ENCODE peak calls at places on chromosomes 5 and 9, in six cellular contexts. P, I, Z, H, K and U are unnamed samples.

GRCh38 chr5:1016036-1016435 is 7.4 kb downstream of the NKD2 start:
- DNase-seq in P (no peak), I (no peak), Z (no peak), H (no peak), K (no peak), U (no peak)

GRCh38 chr5:73215891-73216610 is 43.1 kb downstream of the TMEM174 start:
- DNase-seq in P (peak), I (peak), Z (no peak), H (peak), K (peak), U (no peak)

GRCh38 chr9:87147803-87148202 is 200.5 kb upstream of the GAS1 start:
- DNase-seq in P (no peak), I (no peak), Z (no peak), H (no peak), K (no peak), U (no peak)

GRCh38 chr5:171315925-171316257 is 6.8 kb downstream of the TLX3 start:
- DNase-seq in P (no peak), I (peak), Z (peak), H (no peak), K (no peak), U (no peak)

GRCh38 chr9:38671372-38671731 is 48.6 kb downstream of the FAM240B start:
- DNase-seq in P (no peak), I (no peak), Z (no peak), H (no peak), K (no peak), U (no peak)

GRCh38 chr5:93721511-93721910 is 19.9 kb downstream of the POU5F2 start:
- DNase-seq in P (no peak), I (no peak), Z (no peak), H (no peak), K (no peak), U (no peak)

GRCh38 chr5:59483971-59484472 is 409.5 kb downstream of the PDE4D start:
- DNase-seq in P (no peak), I (no peak), Z (no peak), H (peak), K (peak), U (no peak)

GRCh38 chr9:71758785-71759184 is 9.5 kb downstream of the CEMIP2 start:
- DNase-seq in P (no peak), I (no peak), Z (no peak), H (no peak), K (no peak), U (no peak)

GRCh38 chr5:625516-625915 is 13.4 kb downstream of the CEP72 start:
- DNase-seq in P (no peak), I (peak), Z (no peak), H (no peak), K (no peak), U (no peak)

GRCh38 chr9:94656190-94656589 is 16.9 kb upstream of the FBP1 start:
- DNase-seq in P (peak), I (no peak), Z (peak), H (peak), K (peak), U (peak)

GRCh38 chr5:135438712-135439111 is 8.4 kb downstream of the DCANP1 start:
- DNase-seq in P (no peak), I (no peak), Z (peak), H (no peak), K (no peak), U (no peak)

GRCh38 chr9:98972641-98973545 is 29.2 kb downstream of the COL15A1 start:
- DNase-seq in P (no peak), I (peak), Z (no peak), H (no peak), K (no peak), U (no peak)

GRCh38 chr5:37206733-37207132 is 42.4 kb downstream of the CPLANE1 start:
- DNase-seq in P (no peak), I (no peak), Z (no peak), H (no peak), K (no peak), U (no peak)

GRCh38 chr5:14696057-14696456 is 31.5 kb downstream of the OTULIN start:
- DNase-seq in P (no peak), I (no peak), Z (no peak), H (peak), K (no peak), U (no peak)

GRCh38 chr9:35338086-35338485 is 151.8 kb upstream of the RUSC2 start:
- DNase-seq in P (no peak), I (no peak), Z (no peak), H (no peak), K (no peak), U (no peak)

GRCh38 chr5:10563132-10563939 is 534 bp upstream of the ANKRD33B start:
- DNase-seq in P (peak), I (peak), Z (no peak), H (peak), K (peak), U (no peak)

GRCh38 chr9:87500491-87500890 is 2.8 kb downstream of the DAPK1 start:
- DNase-seq in P (no peak), I (no peak), Z (no peak), H (no peak), K (no peak), U (no peak)

GRCh38 chr5:27087820-27088219 is 49.4 kb upstream of the CDH9 start:
- DNase-seq in P (no peak), I (no peak), Z (no peak), H (no peak), K (no peak), U (no peak)

GRCh38 chr9:15485836-15486678 is 24.7 kb downstream of the PSIP1 start:
- DNase-seq in P (no peak), I (no peak), Z (no peak), H (peak), K (peak), U (no peak)

GRCh38 chr9:23577611-23578010 is 248.4 kb downstream of the ELAVL2 start:
- DNase-seq in P (no peak), I (no peak), Z (no peak), H (no peak), K (no peak), U (no peak)

DNA sequence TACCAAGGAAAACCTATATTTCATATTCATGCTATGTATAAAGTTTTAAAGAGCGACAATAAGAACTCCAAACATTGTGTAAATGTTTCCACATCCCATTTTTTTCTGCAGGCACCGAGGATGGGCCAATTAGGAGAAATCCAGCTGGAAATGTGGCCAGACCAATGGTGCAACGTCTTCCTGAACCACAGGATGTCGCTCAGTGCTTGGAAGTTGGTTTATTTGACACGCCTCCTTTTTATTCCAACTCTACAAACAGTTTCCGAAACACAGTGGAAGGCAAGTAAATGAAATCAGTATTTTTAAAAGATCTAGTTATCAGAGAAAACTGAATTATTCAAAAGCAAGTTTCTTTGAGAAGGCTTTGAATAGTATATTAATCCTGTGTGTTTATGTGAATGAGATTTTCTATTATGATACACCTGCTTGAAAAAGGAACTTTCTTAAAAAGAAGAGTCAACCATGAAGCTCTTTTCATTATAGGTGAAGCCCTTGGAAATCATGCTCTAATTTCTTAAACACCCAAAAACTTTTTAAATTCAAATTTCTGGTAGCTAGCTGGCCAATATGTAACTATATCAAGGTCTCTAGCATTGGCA is 9.1 kb downstream of the TYRP1 start:
- DNase-seq in P (peak), I (no peak), Z (no peak), H (peak), K (peak), U (no peak)
- H3K4me3 ChIP-seq in P (no peak), I (no peak), Z (no peak), H (no peak), K (no peak), U (no peak)

DNA sequence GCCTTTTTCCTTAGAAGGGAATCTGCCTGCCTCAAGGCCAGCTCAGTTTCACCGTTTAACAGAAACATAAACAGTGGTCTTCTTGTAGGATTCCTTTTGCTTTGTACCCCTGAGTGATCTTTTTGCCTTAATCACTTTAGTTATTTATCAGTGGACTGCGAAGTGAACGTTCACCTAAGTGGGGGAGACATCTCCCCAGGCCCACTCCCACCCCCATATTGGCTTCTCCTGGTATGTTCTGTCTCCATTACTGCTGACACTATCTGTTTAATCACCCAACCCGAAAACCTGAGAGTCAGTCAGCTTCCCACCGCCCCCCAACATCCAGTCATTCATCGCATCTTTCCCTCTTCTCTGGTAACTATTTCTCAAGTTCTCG is 1.4 kb downstream of the SKP2 start:
- DNase-seq in P (no peak), I (no peak), Z (no peak), H (no peak), K (no peak), U (no peak)
- H3K4me3 ChIP-seq in P (no peak), I (no peak), Z (peak), H (peak), K (peak), U (peak)

DNA sequence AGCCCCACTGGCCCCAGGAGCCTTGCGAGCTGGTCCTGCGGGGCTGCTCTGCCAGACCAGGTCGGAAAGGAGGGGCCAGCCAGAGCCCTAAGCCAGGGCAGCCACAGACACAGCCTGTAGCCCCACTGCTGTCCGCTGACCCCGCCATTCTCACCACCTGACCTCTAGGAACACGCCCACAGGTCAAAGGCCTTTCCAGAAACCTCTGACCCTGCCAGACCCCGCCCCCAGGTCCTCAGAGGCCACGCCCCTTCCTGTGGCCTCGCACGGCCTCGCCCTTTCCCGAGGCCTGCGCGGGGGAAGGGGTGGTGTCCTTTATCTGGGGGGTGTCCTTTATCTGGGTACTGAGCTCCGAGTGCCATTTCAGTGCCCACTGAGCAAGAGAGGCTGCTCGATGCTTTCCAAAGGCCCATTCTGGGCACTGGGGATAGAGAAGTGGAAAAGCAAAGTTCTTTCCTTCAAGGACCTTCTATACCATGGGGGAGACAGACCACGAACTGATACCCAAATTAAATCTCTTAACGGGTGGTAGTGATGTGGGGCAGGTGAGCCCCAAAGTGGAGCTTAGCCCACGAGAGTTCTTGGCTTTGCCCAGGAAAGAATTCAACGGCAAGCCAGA is 46.5 kb downstream of the P4HA2 start:
- DNase-seq in P (no peak), I (no peak), Z (no peak), H (peak), K (no peak), U (no peak)
- H3K4me3 ChIP-seq in P (no peak), I (no peak), Z (no peak), H (no peak), K (no peak), U (no peak)

GRCh38 chr9:131273146-131273545 is 3.2 kb downstream of the FAM78A start:
- DNase-seq in P (no peak), I (no peak), Z (peak), H (no peak), K (no peak), U (no peak)
- H3K4me3 ChIP-seq in P (no peak), I (peak), Z (peak), H (no peak), K (peak), U (no peak)